ENCODE peak calls at places on chromosome 7, in five cellular contexts. One of them, this sample, is unnamed.

GRCh38 chr7:143884978-143885559 is 16.9 kb downstream of the TCAF1 start:
- DNase-seq in iris pigment epithelial cell: peak
- DNase-seq in GM12891: peak
- DNase-seq in HepG2: no peak
- DNase-seq in Panc1: no peak
- DNase-seq in this sample: no peak

GRCh38 chr7:159091041-159091440 is 53.6 kb downstream of the VIPR2 start:
- DNase-seq in Panc1: no peak
- DNase-seq in GM12891: no peak
- DNase-seq in HepG2: no peak
- DNase-seq in iris pigment epithelial cell: no peak
- DNase-seq in this sample: no peak

GRCh38 chr7:77525231-77525630 is 11.9 kb upstream of the PTPN12 start:
- DNase-seq in HepG2: no peak
- DNase-seq in Panc1: no peak
- DNase-seq in GM12891: no peak
- DNase-seq in iris pigment epithelial cell: no peak
- DNase-seq in this sample: no peak

GRCh38 chr7:97313900-97314299 is 196.4 kb downstream of the SDHAF3 start:
- DNase-seq in Panc1: no peak
- DNase-seq in HepG2: no peak
- DNase-seq in iris pigment epithelial cell: no peak
- DNase-seq in GM12891: no peak
- DNase-seq in this sample: no peak

GRCh38 chr7:8149222-8149621 is 112.7 kb downstream of the ICA1 start:
- DNase-seq in Panc1: no peak
- DNase-seq in HepG2: no peak
- DNase-seq in iris pigment epithelial cell: no peak
- DNase-seq in GM12891: no peak
- DNase-seq in this sample: peak

GRCh38 chr7:11540271-11540761 is 291.7 kb downstream of the THSD7A start:
- DNase-seq in HepG2: no peak
- DNase-seq in Panc1: no peak
- DNase-seq in iris pigment epithelial cell: peak
- DNase-seq in GM12891: no peak
- DNase-seq in this sample: peak

GRCh38 chr7:1358376-1359050 is 100.8 kb downstream of the MICALL2 start:
- DNase-seq in iris pigment epithelial cell: no peak
- DNase-seq in GM12891: no peak
- DNase-seq in Panc1: no peak
- DNase-seq in HepG2: no peak
- DNase-seq in this sample: no peak

GRCh38 chr7:150335101-150335773 is 6.2 kb downstream of the RARRES2 start:
- DNase-seq in HepG2: no peak
- DNase-seq in iris pigment epithelial cell: peak
- DNase-seq in Panc1: no peak
- DNase-seq in GM12891: no peak
- DNase-seq in this sample: no peak

GRCh38 chr7:49125246-49125645 is 200.9 kb downstream of the CDC14C start:
- DNase-seq in Panc1: no peak
- DNase-seq in iris pigment epithelial cell: no peak
- DNase-seq in HepG2: no peak
- DNase-seq in GM12891: no peak
- DNase-seq in this sample: no peak

GRCh38 chr7:34160261-34160752 is 255.0 kb downstream of the BMPER start:
- DNase-seq in iris pigment epithelial cell: peak
- DNase-seq in GM12891: no peak
- DNase-seq in HepG2: no peak
- DNase-seq in Panc1: no peak
- DNase-seq in this sample: no peak

GRCh38 chr7:154927624-154928125 is 75.2 kb downstream of the PAXIP1 start:
- DNase-seq in GM12891: no peak
- DNase-seq in Panc1: peak
- DNase-seq in iris pigment epithelial cell: peak
- DNase-seq in HepG2: peak
- DNase-seq in this sample: peak

This sample was measured in KBM-7.